ENCODE peak calls at places on chromosomes 6 and 20, in ten cellular contexts. One of them, this sample, is unnamed.

GRCh38 chr20:38617011-38617829 is 15.6 kb downstream of the ARHGAP40 start:
- DNase-seq in left ventricle myocardium inferior: no peak
- DNase-seq in tibial nerve: no peak
- DNase-seq in PC-3: peak
- DNase-seq in HCT116: no peak
- DNase-seq in brain microvascular endothelial cell: peak
- DNase-seq in right atrium auricular region: no peak
- DNase-seq in adrenal gland: no peak
- DNase-seq in mammary epithelial cell: peak
- DNase-seq in dorsolateral prefrontal cortex: no peak
- DNase-seq in this sample: no peak

GRCh38 chr20:59032713-59033059 is 551 bp upstream of the ATP5F1E start:
- DNase-seq in tibial nerve: no peak
- DNase-seq in adrenal gland: peak
- DNase-seq in mammary epithelial cell: no peak
- DNase-seq in HCT116: peak
- DNase-seq in brain microvascular endothelial cell: no peak
- DNase-seq in dorsolateral prefrontal cortex: no peak
- DNase-seq in right atrium auricular region: no peak
- DNase-seq in PC-3: peak
- DNase-seq in left ventricle myocardium inferior: no peak
- DNase-seq in this sample: no peak

GRCh38 chr20:44910690-44911262 is 916 bp downstream of the PABPC1L start:
- DNase-seq in right atrium auricular region: no peak
- DNase-seq in tibial nerve: no peak
- DNase-seq in HCT116: no peak
- DNase-seq in dorsolateral prefrontal cortex: no peak
- DNase-seq in left ventricle myocardium inferior: no peak
- DNase-seq in adrenal gland: no peak
- DNase-seq in PC-3: peak
- DNase-seq in mammary epithelial cell: no peak
- DNase-seq in brain microvascular endothelial cell: no peak
- DNase-seq in this sample: no peak

GRCh38 chr6:152356016-152356415 is 281.1 kb downstream of the SYNE1 start:
- DNase-seq in PC-3: peak
- DNase-seq in mammary epithelial cell: no peak
- DNase-seq in tibial nerve: no peak
- DNase-seq in brain microvascular endothelial cell: no peak
- DNase-seq in right atrium auricular region: no peak
- DNase-seq in HCT116: no peak
- DNase-seq in dorsolateral prefrontal cortex: no peak
- DNase-seq in left ventricle myocardium inferior: no peak
- DNase-seq in adrenal gland: no peak
- DNase-seq in this sample: no peak

GRCh38 chr6:105363100-105363754 is 39.7 kb downstream of the PREP start:
- DNase-seq in adrenal gland: no peak
- DNase-seq in HCT116: no peak
- DNase-seq in right atrium auricular region: no peak
- DNase-seq in dorsolateral prefrontal cortex: no peak
- DNase-seq in brain microvascular endothelial cell: peak
- DNase-seq in tibial nerve: no peak
- DNase-seq in PC-3: peak
- DNase-seq in left ventricle myocardium inferior: no peak
- DNase-seq in mammary epithelial cell: peak
- DNase-seq in this sample: no peak

GRCh38 chr6:68834561-68834960 is 199.5 kb downstream of the ADGRB3 start:
- DNase-seq in right atrium auricular region: no peak
- DNase-seq in mammary epithelial cell: no peak
- DNase-seq in left ventricle myocardium inferior: no peak
- DNase-seq in HCT116: no peak
- DNase-seq in dorsolateral prefrontal cortex: no peak
- DNase-seq in tibial nerve: no peak
- DNase-seq in brain microvascular endothelial cell: peak
- DNase-seq in PC-3: no peak
- DNase-seq in adrenal gland: no peak
- DNase-seq in this sample: no peak

GRCh38 chr6:107676002-107676401 is 148.1 kb downstream of the SCML4 start:
- DNase-seq in HCT116: no peak
- DNase-seq in left ventricle myocardium inferior: no peak
- DNase-seq in dorsolateral prefrontal cortex: no peak
- DNase-seq in mammary epithelial cell: no peak
- DNase-seq in brain microvascular endothelial cell: no peak
- DNase-seq in adrenal gland: no peak
- DNase-seq in PC-3: no peak
- DNase-seq in right atrium auricular region: no peak
- DNase-seq in tibial nerve: no peak
- DNase-seq in this sample: no peak

GRCh38 chr20:60584221-60584620 is 626.0 kb downstream of the CDH26 start:
- DNase-seq in adrenal gland: no peak
- DNase-seq in HCT116: no peak
- DNase-seq in left ventricle myocardium inferior: no peak
- DNase-seq in PC-3: no peak
- DNase-seq in right atrium auricular region: no peak
- DNase-seq in brain microvascular endothelial cell: no peak
- DNase-seq in dorsolateral prefrontal cortex: no peak
- DNase-seq in tibial nerve: no peak
- DNase-seq in mammary epithelial cell: peak
- DNase-seq in this sample: no peak

GRCh38 chr20:3377644-3378043 is 29.8 kb downstream of the DNAAF9 start:
- DNase-seq in tibial nerve: no peak
- DNase-seq in HCT116: no peak
- DNase-seq in right atrium auricular region: no peak
- DNase-seq in left ventricle myocardium inferior: no peak
- DNase-seq in PC-3: peak
- DNase-seq in adrenal gland: no peak
- DNase-seq in brain microvascular endothelial cell: no peak
- DNase-seq in mammary epithelial cell: no peak
- DNase-seq in dorsolateral prefrontal cortex: no peak
- DNase-seq in this sample: no peak

GRCh38 chr6:163417595-163417994 is 3.1 kb downstream of the QKI start:
- DNase-seq in adrenal gland: no peak
- DNase-seq in right atrium auricular region: no peak
- DNase-seq in left ventricle myocardium inferior: no peak
- DNase-seq in brain microvascular endothelial cell: no peak
- DNase-seq in HCT116: no peak
- DNase-seq in PC-3: no peak
- DNase-seq in mammary epithelial cell: no peak
- DNase-seq in dorsolateral prefrontal cortex: no peak
- DNase-seq in tibial nerve: no peak
- DNase-seq in this sample: no peak

GRCh38 chr6:13304101-13304500 is 24.2 kb downstream of the TBC1D7 start:
- DNase-seq in PC-3: no peak
- DNase-seq in adrenal gland: no peak
- DNase-seq in left ventricle myocardium inferior: no peak
- DNase-seq in HCT116: no peak
- DNase-seq in dorsolateral prefrontal cortex: no peak
- DNase-seq in mammary epithelial cell: no peak
- DNase-seq in tibial nerve: no peak
- DNase-seq in brain microvascular endothelial cell: no peak
- DNase-seq in right atrium auricular region: peak
- DNase-seq in this sample: no peak

GRCh38 chr6:4805553-4806307 is 29.5 kb downstream of the CDYL start:
- DNase-seq in dorsolateral prefrontal cortex: peak
- DNase-seq in mammary epithelial cell: peak
- DNase-seq in left ventricle myocardium inferior: peak
- DNase-seq in tibial nerve: no peak
- DNase-seq in PC-3: peak
- DNase-seq in brain microvascular endothelial cell: no peak
- DNase-seq in HCT116: peak
- DNase-seq in right atrium auricular region: no peak
- DNase-seq in adrenal gland: peak
- DNase-seq in this sample: peak

GRCh38 chr6:158474961-158475343 is 84.9 kb upstream of the TMEM181 start:
- DNase-seq in right atrium auricular region: no peak
- DNase-seq in mammary epithelial cell: no peak
- DNase-seq in HCT116: no peak
- DNase-seq in adrenal gland: no peak
- DNase-seq in left ventricle myocardium inferior: no peak
- DNase-seq in PC-3: peak
- DNase-seq in dorsolateral prefrontal cortex: no peak
- DNase-seq in tibial nerve: no peak
- DNase-seq in brain microvascular endothelial cell: peak
- DNase-seq in this sample: no peak

GRCh38 chr6:47536816-47537401 is 59.3 kb downstream of the CD2AP start:
- DNase-seq in brain microvascular endothelial cell: no peak
- DNase-seq in HCT116: no peak
- DNase-seq in mammary epithelial cell: no peak
- DNase-seq in left ventricle myocardium inferior: no peak
- DNase-seq in adrenal gland: no peak
- DNase-seq in tibial nerve: no peak
- DNase-seq in right atrium auricular region: no peak
- DNase-seq in PC-3: peak
- DNase-seq in dorsolateral prefrontal cortex: no peak
- DNase-seq in this sample: no peak

GRCh38 chr6:134764741-134765140 is 185.2 kb downstream of the ALDH8A1 start:
- DNase-seq in brain microvascular endothelial cell: no peak
- DNase-seq in HCT116: no peak
- DNase-seq in mammary epithelial cell: no peak
- DNase-seq in dorsolateral prefrontal cortex: no peak
- DNase-seq in adrenal gland: no peak
- DNase-seq in left ventricle myocardium inferior: no peak
- DNase-seq in right atrium auricular region: no peak
- DNase-seq in PC-3: no peak
- DNase-seq in tibial nerve: no peak
- DNase-seq in this sample: no peak

GRCh38 chr6:36610041-36610440 is 15.9 kb downstream of the SRSF3 start:
- DNase-seq in brain microvascular endothelial cell: no peak
- DNase-seq in adrenal gland: no peak
- DNase-seq in mammary epithelial cell: no peak
- DNase-seq in PC-3: no peak
- DNase-seq in tibial nerve: no peak
- DNase-seq in dorsolateral prefrontal cortex: no peak
- DNase-seq in right atrium auricular region: no peak
- DNase-seq in left ventricle myocardium inferior: no peak
- DNase-seq in HCT116: no peak
- DNase-seq in this sample: peak

DNA sequence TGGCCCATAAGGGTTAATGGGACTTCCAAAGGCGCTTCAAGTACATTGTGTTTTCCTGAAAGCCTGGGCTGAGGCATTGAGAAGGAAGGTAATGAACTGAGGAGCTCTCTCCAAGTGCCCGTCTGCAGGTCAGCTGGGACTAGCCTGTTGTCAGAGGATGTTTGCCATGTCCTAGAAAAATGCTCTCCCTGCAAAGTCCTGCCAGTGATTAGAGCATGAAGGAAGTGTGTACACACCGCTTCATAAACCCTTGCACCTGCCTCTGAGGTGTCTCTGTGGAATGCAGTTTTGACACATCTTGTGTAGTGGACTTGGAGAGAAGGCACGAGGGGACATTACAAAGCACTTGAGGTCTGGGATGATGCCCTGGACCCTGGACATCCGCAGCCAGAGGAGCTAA is 506.7 kb downstream of the KIF16B start:
- DNase-seq in adrenal gland: no peak
- DNase-seq in right atrium auricular region: no peak
- DNase-seq in mammary epithelial cell: no peak
- DNase-seq in dorsolateral prefrontal cortex: no peak
- DNase-seq in brain microvascular endothelial cell: no peak
- DNase-seq in tibial nerve: no peak
- DNase-seq in left ventricle myocardium inferior: no peak
- DNase-seq in HCT116: no peak
- DNase-seq in PC-3: no peak
- DNase-seq in this sample: no peak
- H3K4me3 ChIP-seq in adrenal gland: no peak
- H3K4me3 ChIP-seq in right atrium auricular region: no peak
- H3K4me3 ChIP-seq in mammary epithelial cell: no peak
- H3K4me3 ChIP-seq in dorsolateral prefrontal cortex: no peak
- H3K4me3 ChIP-seq in brain microvascular endothelial cell: no peak
- H3K4me3 ChIP-seq in tibial nerve: no peak
- H3K4me3 ChIP-seq in left ventricle myocardium inferior: no peak
- H3K4me3 ChIP-seq in HCT116: no peak
- H3K4me3 ChIP-seq in PC-3: no peak
- H3K4me3 ChIP-seq in this sample: no peak

DNA sequence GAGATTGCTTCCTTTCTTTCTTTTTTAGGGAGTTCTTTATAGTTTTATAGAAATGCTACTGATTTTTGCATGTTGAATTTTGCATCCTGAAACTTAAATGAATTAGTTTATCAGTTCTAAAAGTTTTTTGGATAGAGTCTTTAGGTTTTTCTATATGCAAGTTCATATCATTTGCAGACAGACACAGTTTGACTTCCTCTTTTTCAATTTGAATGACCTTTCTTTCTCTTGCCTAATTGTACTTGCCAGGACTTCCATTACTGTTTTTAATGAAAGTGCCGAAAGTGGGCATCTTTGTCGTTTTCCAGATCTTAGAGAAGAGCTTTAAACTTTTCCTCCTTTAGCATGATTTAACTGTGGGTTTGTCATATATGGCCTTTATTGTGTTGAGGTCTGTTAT is 21.1 kb upstream of the EDN1 start:
- DNase-seq in mammary epithelial cell: no peak
- DNase-seq in adrenal gland: no peak
- DNase-seq in HCT116: no peak
- DNase-seq in tibial nerve: no peak
- DNase-seq in left ventricle myocardium inferior: no peak
- DNase-seq in right atrium auricular region: no peak
- DNase-seq in brain microvascular endothelial cell: no peak
- DNase-seq in dorsolateral prefrontal cortex: no peak
- DNase-seq in PC-3: no peak
- DNase-seq in this sample: no peak
- H3K27ac ChIP-seq in mammary epithelial cell: no peak
- H3K27ac ChIP-seq in adrenal gland: no peak
- H3K27ac ChIP-seq in HCT116: no peak
- H3K27ac ChIP-seq in tibial nerve: no peak
- H3K27ac ChIP-seq in left ventricle myocardium inferior: no peak
- H3K27ac ChIP-seq in right atrium auricular region: no peak
- H3K27ac ChIP-seq in brain microvascular endothelial cell: no peak
- H3K27ac ChIP-seq in dorsolateral prefrontal cortex: no peak
- H3K27ac ChIP-seq in PC-3: no peak
- H3K27ac ChIP-seq in this sample: no peak

GRCh38 chr20:40728470-40728869 is 39.4 kb upstream of the MAFB start:
- DNase-seq in tibial nerve: no peak
- DNase-seq in left ventricle myocardium inferior: no peak
- DNase-seq in brain microvascular endothelial cell: no peak
- DNase-seq in mammary epithelial cell: no peak
- DNase-seq in HCT116: no peak
- DNase-seq in PC-3: peak
- DNase-seq in adrenal gland: no peak
- DNase-seq in dorsolateral prefrontal cortex: no peak
- DNase-seq in right atrium auricular region: no peak
- DNase-seq in this sample: no peak
- TF ChIP-seq CTCF in tibial nerve: no peak
- TF ChIP-seq CTCF in left ventricle myocardium inferior: no peak
- TF ChIP-seq CTCF in brain microvascular endothelial cell: peak
- TF ChIP-seq CTCF in mammary epithelial cell: no peak
- TF ChIP-seq CTCF in HCT116: peak
- TF ChIP-seq CTCF in PC-3: peak
- TF ChIP-seq CTCF in adrenal gland: no peak
- TF ChIP-seq CTCF in dorsolateral prefrontal cortex: no peak
- TF ChIP-seq CTCF in right atrium auricular region: no peak
- TF ChIP-seq CTCF in this sample: no peak

DNA sequence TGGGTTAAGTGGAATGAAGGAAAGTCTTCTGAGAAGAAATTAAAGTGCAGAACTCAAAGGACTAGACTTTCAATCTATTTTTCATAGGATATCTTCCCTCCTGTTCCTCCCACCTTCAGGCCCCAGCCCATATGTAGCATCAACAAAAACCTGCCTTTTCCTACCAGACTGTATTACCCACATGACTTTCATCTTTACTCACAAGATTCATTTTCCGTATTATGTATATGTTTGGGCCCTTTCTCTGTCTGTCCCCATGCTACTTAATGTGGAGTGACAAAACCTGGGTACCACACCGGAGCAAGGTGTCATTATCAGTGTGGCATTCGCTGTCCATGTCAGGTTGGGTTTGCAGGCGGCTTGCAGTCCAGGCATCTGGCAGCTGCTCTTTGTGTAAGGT is 18.8 kb upstream of the CNR1 start:
- DNase-seq in brain microvascular endothelial cell: no peak
- DNase-seq in right atrium auricular region: no peak
- DNase-seq in tibial nerve: no peak
- DNase-seq in mammary epithelial cell: no peak
- DNase-seq in HCT116: no peak
- DNase-seq in adrenal gland: no peak
- DNase-seq in PC-3: no peak
- DNase-seq in left ventricle myocardium inferior: no peak
- DNase-seq in dorsolateral prefrontal cortex: no peak
- DNase-seq in this sample: no peak
- H3K4me3 ChIP-seq in brain microvascular endothelial cell: no peak
- H3K4me3 ChIP-seq in right atrium auricular region: no peak
- H3K4me3 ChIP-seq in tibial nerve: no peak
- H3K4me3 ChIP-seq in mammary epithelial cell: no peak
- H3K4me3 ChIP-seq in HCT116: no peak
- H3K4me3 ChIP-seq in adrenal gland: no peak
- H3K4me3 ChIP-seq in PC-3: no peak
- H3K4me3 ChIP-seq in left ventricle myocardium inferior: no peak
- H3K4me3 ChIP-seq in dorsolateral prefrontal cortex: no peak
- H3K4me3 ChIP-seq in this sample: no peak

This sample was measured in lower lobe of right lung.